ENCODE peak calls at places on chromosomes 6 and 20, in seven cellular contexts. B is small intestine, U is stomach, T is GM23248, F is A549, S is OCI-LY7, M is PC-9. A is an unnamed sample. For H3K9me3, the result is how much of the 10 kb centered on the place peaks cover.

GRCh38 chr20:7695622-7696021 is 244.6 kb downstream of the HAO1 start:
- DNase-seq in U (no peak), T (peak), S (no peak), B (no peak), F (no peak), M (no peak), A (no peak)

GRCh38 chr6:145137425-145137824 is 597.9 kb downstream of the EPM2A start:
- DNase-seq in U (no peak), M (no peak), F (no peak), S (no peak), B (no peak), T (peak), A (no peak)

GRCh38 chr6:27334141-27334540 is 22.1 kb upstream of the POM121L2 start:
- DNase-seq in S (no peak), M (no peak), B (no peak), U (no peak), T (no peak), F (no peak), A (no peak)

GRCh38 chr20:5127859-5128409 is 1.1 kb downstream of the CDS2 start:
- DNase-seq in F (no peak), U (no peak), T (peak), M (no peak), S (no peak), B (no peak), A (no peak)

GRCh38 chr6:11174245-11174616 is 58.2 kb downstream of the NEDD9 start:
- DNase-seq in S (no peak), B (peak), T (no peak), F (no peak), M (no peak), U (no peak), A (no peak)

GRCh38 chr6:166440729-166441128 is 58.0 kb upstream of the MPC1 start:
- DNase-seq in B (no peak), U (no peak), M (no peak), F (no peak), S (no peak), T (no peak), A (no peak)

GRCh38 chr20:25220021-25220730 is 24.7 kb downstream of the ENTPD6 start:
- DNase-seq in T (no peak), M (no peak), S (peak), U (no peak), B (no peak), F (no peak), A (no peak)

GRCh38 chr6:113370508-113370907 is 486.6 kb upstream of the MARCKS start:
- DNase-seq in B (no peak), M (no peak), F (no peak), U (no peak), S (no peak), T (no peak), A (no peak)

GRCh38 chr20:38018385-38018784 is 14.9 kb downstream of the TTI1 start:
- DNase-seq in M (no peak), S (no peak), F (no peak), T (no peak), B (no peak), U (no peak), A (no peak)

GRCh38 chr6:34961082-34961481 is 72.0 kb downstream of the ANKS1A start:
- DNase-seq in U (no peak), T (no peak), B (no peak), S (no peak), M (no peak), F (no peak), A (no peak)

GRCh38 chr6:15953152-15953880 is 175.6 kb upstream of the MYLIP start:
- DNase-seq in T (peak), F (no peak), M (no peak), S (no peak), U (no peak), B (no peak), A (peak)

GRCh38 chr20:12570371-12570770 is 438.4 kb upstream of the SPTLC3 start:
- DNase-seq in B (peak), T (no peak), M (no peak), S (peak), F (peak), U (no peak), A (no peak)

GRCh38 chr20:50170549-50171220 is 17.2 kb upstream of the PEDS1 start:
- DNase-seq in M (no peak), U (no peak), F (no peak), T (no peak), S (no peak), B (no peak), A (no peak)
- H3K4me3 ChIP-seq in M (no peak), U (no peak), F (no peak), T (no peak), S (no peak), B (no peak), A (no peak)

GRCh38 chr20:57559286-57559627 is 1.7 kb upstream of the PCK1 start:
- DNase-seq in T (no peak), F (no peak), B (no peak), S (no peak), M (no peak), U (no peak), A (no peak)

GRCh38 chr20:57558614-57559285 is 2.2 kb upstream of the PCK1 start:
- DNase-seq in S (no peak), B (peak), M (no peak), F (no peak), U (no peak), T (no peak), A (no peak)

GRCh38 chr20:57556980-57557274 is 4.0 kb upstream of the PCK1 start:
- DNase-seq in U (no peak), F (no peak), M (no peak), S (no peak), T (no peak), B (no peak), A (no peak)

GRCh38 chr20:57559658-57560553 is 1.0 kb upstream of the PCK1 start:
- DNase-seq in U (no peak), F (no peak), S (no peak), T (no peak), M (no peak), B (no peak), A (no peak)

DNA sequence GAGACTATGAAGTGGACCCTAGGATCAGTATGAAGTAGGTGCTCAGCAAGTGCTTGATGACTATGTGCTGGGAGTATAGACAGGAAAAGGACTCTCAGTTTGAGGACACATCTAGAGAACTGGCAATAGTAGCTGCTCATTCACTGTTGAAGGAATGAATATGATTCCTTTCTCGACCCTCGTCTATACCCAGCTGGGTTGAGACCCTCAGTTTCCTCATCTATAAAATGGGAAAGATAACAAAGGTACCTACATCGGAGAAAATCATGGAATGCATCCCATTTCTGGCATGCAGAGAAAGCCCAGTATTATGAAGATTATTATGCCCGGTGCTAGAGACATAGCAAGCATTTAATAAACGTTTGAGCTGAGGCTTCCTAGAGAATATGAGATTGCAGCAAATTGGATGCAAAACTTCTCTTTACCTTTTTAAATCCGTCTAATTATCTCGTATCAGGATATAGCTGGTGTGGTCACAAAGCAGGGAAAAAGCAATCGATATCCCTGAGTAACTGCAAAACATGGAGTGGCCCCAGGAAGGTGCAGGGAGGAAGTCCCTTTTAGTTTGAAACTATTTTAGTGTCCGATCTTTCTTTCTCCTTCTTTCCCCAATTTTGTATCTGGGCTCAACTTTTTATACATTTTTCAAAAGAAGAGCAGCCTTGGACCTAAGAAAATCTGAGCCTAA is 2.8 kb upstream of the PCK1 start:
- DNase-seq in F (no peak), U (no peak), B (peak), T (no peak), M (no peak), S (no peak), A (no peak)
- H3K9me3 ChIP-seq in F (under half), U (under half), B (under half), T (under half), M (under half), S (under half), A (under half)

GRCh38 chr6:169072127-169073042 is 181.3 kb downstream of the THBS2 start:
- DNase-seq in B (no peak), M (no peak), T (no peak), F (no peak), S (no peak), U (no peak), A (no peak)

GRCh38 chr6:169073311-169073710 is 180.3 kb downstream of the THBS2 start:
- DNase-seq in T (peak), M (peak), U (no peak), F (no peak), B (no peak), S (no peak), A (no peak)

GRCh38 chr6:169069361-169069760 is 184.3 kb downstream of the THBS2 start:
- DNase-seq in U (no peak), S (no peak), F (no peak), B (no peak), M (no peak), T (no peak), A (no peak)

GRCh38 chr6:169071394-169071793 is 182.3 kb downstream of the THBS2 start:
- DNase-seq in T (no peak), S (no peak), U (no peak), M (no peak), F (no peak), B (no peak), A (no peak)

GRCh38 chr6:169070506-169071176 is 183.0 kb downstream of the THBS2 start:
- DNase-seq in B (no peak), F (peak), U (peak), M (peak), S (no peak), T (peak), A (no peak)
- H3K27ac ChIP-seq in B (peak), F (peak), U (peak), M (no peak), S (no peak), T (peak), A (no peak)

DNA sequence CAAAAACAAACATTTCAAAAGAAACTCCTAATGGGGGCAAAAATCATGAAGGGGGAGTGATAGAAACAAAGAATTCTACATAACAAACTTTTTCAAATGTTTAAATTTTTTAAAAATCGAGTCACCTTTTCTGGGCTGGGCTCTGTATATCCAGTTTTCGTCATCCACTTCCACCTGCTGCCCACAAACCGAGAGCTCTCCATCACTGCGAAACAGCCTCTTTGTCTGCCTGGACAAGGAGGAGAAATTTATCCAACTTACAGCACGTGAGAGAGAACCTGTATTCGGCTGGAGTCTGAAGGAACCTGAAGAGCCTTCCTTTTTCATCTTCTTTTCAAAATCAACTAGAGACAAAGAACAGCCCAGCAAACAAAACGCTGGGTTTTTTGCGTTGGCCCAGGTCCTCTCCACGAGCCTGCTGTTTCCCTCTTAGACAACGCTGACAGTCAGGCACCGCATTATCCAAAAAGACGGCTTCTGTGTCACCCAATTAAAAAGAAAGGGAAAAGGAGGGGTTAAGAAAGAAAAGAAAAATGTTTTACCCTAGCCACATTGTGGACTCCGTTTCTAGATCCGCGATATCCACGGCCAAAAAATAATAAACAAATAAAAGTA is 72.4 kb upstream of the NHSL1 start:
- DNase-seq in T (peak), M (no peak), S (no peak), F (no peak), U (no peak), B (no peak), A (no peak)
- H3K4me3 ChIP-seq in T (peak), M (no peak), S (no peak), F (no peak), U (peak), B (peak), A (no peak)

DNA sequence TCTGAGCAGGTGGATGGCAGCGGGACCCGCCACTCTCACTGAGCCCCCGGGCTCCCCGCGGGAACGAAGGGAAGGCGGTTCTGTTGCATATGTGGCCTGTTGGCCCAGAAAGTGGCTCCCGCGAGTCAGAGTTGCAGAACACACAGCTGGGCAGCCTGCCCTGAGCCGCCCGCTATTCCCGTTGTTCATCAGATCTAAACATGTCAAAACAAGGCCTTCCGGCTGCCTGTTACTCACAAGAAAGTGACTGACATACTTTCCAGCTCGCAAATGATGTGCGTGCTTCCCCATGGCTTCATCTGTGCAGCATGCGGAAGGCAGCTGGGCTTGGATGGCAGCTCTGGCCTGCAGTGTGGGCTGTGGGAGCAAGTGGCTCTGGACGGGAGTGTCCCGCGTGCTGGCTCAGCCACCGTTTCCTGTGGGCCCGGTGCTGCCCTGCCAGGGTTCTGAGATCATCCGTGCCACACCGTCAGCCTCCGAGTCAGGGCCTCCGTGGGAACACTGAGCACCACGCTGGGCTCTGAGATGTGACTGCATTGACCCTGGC is 227.3 kb downstream of the ERMARD start:
- DNase-seq in S (no peak), B (no peak), M (no peak), T (peak), U (no peak), F (no peak), A (no peak)
- H3K9me3 ChIP-seq in S (under half), B (under half), M (under half), T (under half), U (under half), F (under half), A (under half)

DNA sequence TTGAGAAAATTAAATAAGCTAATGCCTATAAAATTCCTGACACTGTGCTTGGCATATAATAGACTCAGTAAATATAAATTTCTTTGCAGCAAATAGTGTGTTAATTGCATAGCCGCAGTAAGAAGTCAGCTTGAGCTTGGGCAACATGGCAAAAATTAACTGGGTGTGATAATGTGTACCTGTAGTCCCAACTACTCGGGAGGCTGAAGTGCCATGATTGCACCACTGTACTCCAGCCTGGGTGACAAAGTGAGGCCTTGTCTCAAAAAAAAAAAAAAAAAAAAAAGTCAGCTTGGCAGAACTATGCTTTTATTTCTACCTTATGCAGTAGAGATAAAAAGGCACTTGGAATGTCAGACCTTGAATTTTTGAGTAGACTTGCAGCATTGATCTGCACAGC is 121.8 kb downstream of the AKAP7 start:
- DNase-seq in M (no peak), B (no peak), T (no peak), S (no peak), U (no peak), F (no peak), A (no peak)
- H3K27ac ChIP-seq in M (no peak), B (no peak), T (no peak), S (no peak), U (no peak), F (no peak), A (no peak)

GRCh38 chr6:75084872-75085381 is 120.9 kb downstream of the COL12A1 start:
- DNase-seq in U (peak), F (no peak), B (peak), S (no peak), M (peak), T (no peak), A (no peak)
- H3K4me3 ChIP-seq in U (peak), F (no peak), B (peak), S (no peak), M (no peak), T (no peak), A (no peak)